ENCODE peak calls at places on chromosomes 16 and 17, in seven cellular contexts. V is GM06990; S is mammary epithelial cell; P is HFFc6; E is brain microvascular endothelial cell; L is activated CD8-positive, alpha-beta T cell treated with anti-CD3 and anti-CD28 coated beads for 36 hours; G is progenitor cell of endocrine pancreas. Y is an unnamed sample.

GRCh38 chr16:30805370-30806169 is 18.6 kb upstream of the ZNF629 start:
- DNase-seq in V (peak), S (peak), P (peak), E (peak), L (peak), G (peak), Y (peak)

GRCh38 chr17:51322390-51323029 is 62.2 kb downstream of the UTP18 start:
- DNase-seq in V (no peak), S (peak), P (peak), E (no peak), L (no peak), G (no peak), Y (peak)

GRCh38 chr17:34616148-34616547 is 36.8 kb downstream of the TMEM132E start:
- DNase-seq in V (no peak), S (no peak), P (no peak), E (no peak), L (no peak), G (no peak), Y (no peak)

GRCh38 chr17:65055708-65056638 is 567 bp downstream of the GNA13 start:
- DNase-seq in V (peak), S (peak), P (peak), E (peak), L (peak), G (peak), Y (peak)

GRCh38 chr17:68228817-68229570 is 18.8 kb upstream of the AMZ2 start:
- DNase-seq in V (no peak), S (no peak), P (no peak), E (no peak), L (no peak), G (no peak), Y (no peak)

GRCh38 chr16:85912271-85912974 is 13.5 kb downstream of the IRF8 start:
- DNase-seq in V (no peak), S (no peak), P (no peak), E (peak), L (no peak), G (no peak), Y (peak)

GRCh38 chr17:50139950-50140885 is 10.3 kb upstream of the SAMD14 start:
- DNase-seq in V (peak), S (peak), P (peak), E (peak), L (peak), G (peak), Y (peak)

GRCh38 chr17:76166168-76166567 is 25.1 kb upstream of the FOXJ1 start:
- DNase-seq in V (no peak), S (peak), P (no peak), E (no peak), L (no peak), G (no peak), Y (no peak)

GRCh38 chr16:87203060-87203656 is 114.0 kb downstream of the C16orf95 start:
- DNase-seq in V (peak), S (peak), P (peak), E (peak), L (peak), G (peak), Y (peak)

GRCh38 chr17:60610481-60610880 is 10.5 kb downstream of the PPM1D start:
- DNase-seq in V (no peak), S (no peak), P (no peak), E (no peak), L (no peak), G (no peak), Y (peak)

GRCh38 chr17:47905221-47905733 is 9.2 kb downstream of the SP2 start:
- DNase-seq in V (no peak), S (peak), P (peak), E (peak), L (no peak), G (no peak), Y (peak)

GRCh38 chr17:59846391-59847165 is 46.2 kb downstream of the TUBD1 start:
- DNase-seq in V (no peak), S (peak), P (peak), E (peak), L (peak), G (no peak), Y (peak)

GRCh38 chr16:77794586-77794985 is 6.2 kb downstream of the VAT1L start:
- DNase-seq in V (no peak), S (peak), P (peak), E (peak), L (no peak), G (no peak), Y (peak)

GRCh38 chr16:65845466-65846209 is 520.9 kb upstream of the CDH5 start:
- DNase-seq in V (no peak), S (peak), P (peak), E (no peak), L (no peak), G (no peak), Y (no peak)

GRCh38 chr17:33072421-33073175 is 81.0 kb downstream of the SPACA3 start:
- DNase-seq in V (no peak), S (no peak), P (no peak), E (no peak), L (no peak), G (no peak), Y (no peak)

GRCh38 chr16:57867000-57867561 is 64.8 kb upstream of the KIFC3 start:
- DNase-seq in V (no peak), S (no peak), P (no peak), E (no peak), L (no peak), G (no peak), Y (no peak)

GRCh38 chr16:5845046-5845445 is 747.5 kb upstream of the EEF2KMT start:
- DNase-seq in V (no peak), S (peak), P (no peak), E (no peak), L (no peak), G (no peak), Y (no peak)

GRCh38 chr17:78117027-78117981 is 11.3 kb downstream of the TMC6 start:
- DNase-seq in V (peak), S (no peak), P (no peak), E (no peak), L (peak), G (peak), Y (no peak)

GRCh38 chr17:50209472-50210248 is 8.2 kb upstream of the COL1A1 start:
- DNase-seq in V (no peak), S (no peak), P (peak), E (peak), L (no peak), G (no peak), Y (peak)

GRCh38 chr17:17724307-17724921 is 43.2 kb downstream of the RAI1 start:
- DNase-seq in V (peak), S (no peak), P (no peak), E (no peak), L (peak), G (no peak), Y (peak)

GRCh38 chr16:84507011-84507982 is 2.8 kb upstream of the MEAK7 start:
- DNase-seq in V (peak), S (no peak), P (no peak), E (no peak), L (peak), G (no peak), Y (no peak)

GRCh38 chr16:19835989-19836421 is 48.6 kb downstream of the GPRC5B start:
- DNase-seq in V (peak), S (no peak), P (peak), E (peak), L (no peak), G (no peak), Y (no peak)

GRCh38 chr16:69443809-69444611 is 19.6 kb downstream of the CYB5B start:
- DNase-seq in V (peak), S (peak), P (peak), E (peak), L (peak), G (no peak), Y (peak)

GRCh38 chr16:51048544-51048943 is 102.5 kb downstream of the SALL1 start:
- DNase-seq in V (no peak), S (peak), P (no peak), E (no peak), L (no peak), G (no peak), Y (no peak)

GRCh38 chr16:84340305-84341040 is 27.9 kb upstream of the ATP2C2 start:
- DNase-seq in V (no peak), S (peak), P (no peak), E (no peak), L (no peak), G (no peak), Y (peak)

GRCh38 chr17:82831818-82832200 is 8.0 kb downstream of the ZNF750 start:
- DNase-seq in V (no peak), S (no peak), P (no peak), E (no peak), L (no peak), G (no peak), Y (no peak)

GRCh38 chr17:1714980-1715802 is 5.0 kb upstream of the TLCD2 start:
- DNase-seq in V (no peak), S (peak), P (peak), E (peak), L (peak), G (peak), Y (peak)

GRCh38 chr17:40559016-40559853 is 6.0 kb downstream of the CCR7 start:
- DNase-seq in V (no peak), S (no peak), P (no peak), E (no peak), L (peak), G (peak), Y (peak)

GRCh38 chr17:40558651-40559015 is 6.6 kb downstream of the CCR7 start:
- DNase-seq in V (no peak), S (no peak), P (no peak), E (no peak), L (no peak), G (peak), Y (no peak)

GRCh38 chr17:40560592-40561293 is 4.5 kb downstream of the CCR7 start:
- DNase-seq in V (peak), S (no peak), P (no peak), E (peak), L (peak), G (peak), Y (peak)

GRCh38 chr17:40561294-40561870 is 3.9 kb downstream of the CCR7 start:
- DNase-seq in V (no peak), S (no peak), P (no peak), E (no peak), L (no peak), G (no peak), Y (no peak)

GRCh38 chr17:40559954-40560591 is 5.2 kb downstream of the CCR7 start:
- DNase-seq in V (peak), S (peak), P (peak), E (peak), L (peak), G (peak), Y (peak)
- TF ChIP-seq CTCF in V (peak), S (peak), P (peak), E (peak), L (peak), G (peak), Y (peak)

DNA sequence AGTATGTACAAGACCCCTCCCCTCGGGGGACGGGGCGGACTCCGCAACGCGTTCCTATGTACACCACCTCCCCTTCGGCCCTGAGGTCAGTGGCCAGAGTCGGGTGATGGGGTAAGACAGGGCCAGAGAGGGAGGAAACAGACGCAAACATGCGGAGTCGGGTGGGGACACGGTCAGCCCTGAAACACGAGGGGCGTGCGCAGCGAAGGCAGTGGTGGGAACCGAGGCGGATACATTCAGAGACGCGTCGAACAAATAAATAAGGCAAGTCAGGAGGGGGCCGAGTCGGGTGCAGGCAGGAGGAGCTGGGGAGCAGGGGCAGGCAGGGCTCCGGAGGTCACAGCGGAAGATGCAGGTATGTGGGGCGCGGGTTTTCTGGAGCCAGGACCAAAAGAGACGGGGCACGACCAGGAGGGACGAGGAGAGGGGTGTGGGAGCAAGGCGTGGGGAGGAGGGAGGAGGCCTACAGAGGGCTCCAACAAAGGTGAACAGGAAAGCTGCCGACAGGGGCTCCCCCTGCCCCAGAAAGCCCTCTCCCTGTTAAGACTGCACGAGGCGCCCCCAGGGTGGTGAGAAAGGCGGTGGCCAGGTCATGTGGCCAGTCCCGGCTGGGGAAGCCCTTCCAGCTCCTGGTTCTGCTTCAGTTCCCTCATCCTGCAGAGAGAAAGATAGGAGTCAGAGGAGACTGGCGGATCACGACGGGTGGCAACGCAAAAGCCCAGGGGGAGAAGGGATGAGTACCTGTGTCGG is 724 bp upstream of the SPAG7 start:
- DNase-seq in V (no peak), S (no peak), P (no peak), E (no peak), L (peak), G (peak), Y (peak)
- TF ChIP-seq CTCF in V (no peak), S (peak), P (no peak), E (no peak), L (no peak), G (no peak), Y (no peak)

GRCh38 chr17:81712468-81713003 is 452 bp downstream of the SLC25A10 start:
- DNase-seq in V (no peak), S (peak), P (peak), E (no peak), L (peak), G (peak), Y (no peak)
- TF ChIP-seq CTCF in V (no peak), S (peak), P (peak), E (peak), L (no peak), G (peak), Y (peak)

GRCh38 chr17:37516131-37516561 is 26.5 kb downstream of the DUSP14 start:
- DNase-seq in V (no peak), S (no peak), P (peak), E (no peak), L (no peak), G (no peak), Y (peak)
- TF ChIP-seq CTCF in V (no peak), S (no peak), P (no peak), E (no peak), L (no peak), G (no peak), Y (no peak)

DNA sequence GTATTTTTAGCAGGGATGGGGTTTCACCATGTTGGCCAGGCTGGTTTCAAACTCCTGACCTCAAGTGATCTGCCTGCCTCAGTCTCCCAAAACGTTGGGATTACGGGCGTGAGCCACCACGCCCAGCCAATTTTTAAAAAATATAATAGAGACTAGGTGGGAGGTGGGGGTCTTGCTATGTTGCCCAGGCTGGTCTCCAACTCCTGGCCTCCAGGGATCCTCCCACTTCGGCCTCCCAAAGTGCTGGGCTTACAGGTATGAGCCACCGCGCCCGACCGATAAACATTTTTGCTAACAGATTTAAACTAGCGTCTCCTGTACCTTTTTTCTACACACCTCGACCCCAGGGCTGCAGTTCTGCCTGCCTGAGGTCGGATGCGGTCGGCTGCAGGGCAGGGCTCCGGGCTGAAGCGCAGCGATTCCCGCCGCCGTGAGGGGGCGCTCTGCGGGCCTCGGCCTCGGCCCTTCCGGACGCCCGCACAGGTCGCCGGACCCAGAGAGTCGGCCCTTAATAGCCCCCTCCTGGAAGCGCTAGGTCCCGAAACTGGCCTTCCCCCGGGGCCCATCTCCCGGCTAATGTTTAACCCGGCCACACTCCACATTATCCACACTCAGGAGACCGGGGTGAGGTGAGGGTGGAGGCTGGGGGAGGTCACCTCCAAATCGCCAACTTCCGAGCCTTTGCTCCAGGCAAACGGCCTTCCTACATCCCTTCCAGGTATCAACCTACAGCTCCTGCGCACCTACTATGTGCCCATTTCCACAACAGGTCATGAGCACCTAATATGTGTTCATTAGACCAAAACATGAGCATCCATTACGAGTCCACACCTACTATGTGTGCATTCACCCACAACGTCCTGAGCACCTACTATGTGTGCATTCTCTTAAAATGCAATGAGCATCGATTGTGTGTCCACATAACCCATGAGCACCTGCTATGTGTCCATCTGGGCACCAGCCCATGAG is 2.0 kb upstream of the GLIS2 start:
- DNase-seq in V (peak), S (no peak), P (no peak), E (no peak), L (peak), G (peak), Y (peak)
- TF ChIP-seq CTCF in V (peak), S (peak), P (peak), E (peak), L (peak), G (peak), Y (peak)